ENCODE peak calls at places on chromosomes 5 and 9, in eight cellular contexts. W is IMR-90, C is sigmoid colon, X is A549, L is lower leg skin, Q is transverse colon, V is vagina, U is esophagus squamous epithelium. P is an unnamed sample.
A peak's percentile ranks its signal among the peaks of the same experiment; 100 is the strongest.

GRCh38 chr9:92294297-92294676 is 790 bp upstream of the IARS1 start:
- DNase-seq in W (peak; percentile 16), C (peak; percentile 60), X (peak; percentile 29), L (no peak), Q (no peak), V (no peak), U (no peak), P (peak; percentile 53)

GRCh38 chr5:1011226-1011631 is 2.6 kb downstream of the NKD2 start:
- DNase-seq in W (no peak), C (peak; percentile 58), X (peak; percentile 53), L (peak; percentile 83), Q (peak; percentile 36), V (no peak), U (no peak), P (peak; percentile 65)

GRCh38 chr5:38854907-38855306 is 9.1 kb downstream of the OSMR start:
- DNase-seq in W (no peak), C (no peak), X (no peak), L (no peak), Q (no peak), V (no peak), U (no peak), P (no peak)

GRCh38 chr5:372911-373709 is 51.6 kb downstream of the AHRR start:
- DNase-seq in W (no peak), C (no peak), X (no peak), L (peak; percentile 85), Q (no peak), V (peak; percentile 55), U (no peak), P (no peak)

GRCh38 chr5:623531-623930 is 11.4 kb downstream of the CEP72 start:
- DNase-seq in W (no peak), C (no peak), X (no peak), L (no peak), Q (no peak), V (no peak), U (no peak), P (no peak)

GRCh38 chr5:93100433-93100832 is 480.6 kb downstream of the NR2F1-AS1 start:
- DNase-seq in W (peak; percentile 74), C (no peak), X (no peak), L (no peak), Q (no peak), V (no peak), U (no peak), P (no peak)

GRCh38 chr9:32423371-32423770 is 38.9 kb downstream of the ACO1 start:
- DNase-seq in W (peak; percentile 90), C (no peak), X (no peak), L (no peak), Q (no peak), V (no peak), U (no peak), P (no peak)

GRCh38 chr5:102971693-102972293 is 148.1 kb downstream of the GIN1 start:
- DNase-seq in W (peak; percentile 70), C (no peak), X (peak; percentile 42), L (no peak), Q (no peak), V (no peak), U (no peak), P (no peak)

GRCh38 chr5:181265092-181265671 is 4.2 kb upstream of the TRIM52 start:
- DNase-seq in W (no peak), C (no peak), X (no peak), L (peak; percentile 62), Q (no peak), V (no peak), U (no peak), P (no peak)

GRCh38 chr9:117485176-117485575 is 70.3 kb upstream of the ASTN2 start:
- DNase-seq in W (no peak), C (no peak), X (no peak), L (no peak), Q (no peak), V (no peak), U (no peak), P (no peak)

GRCh38 chr9:85202596-85202995 is 533.1 kb downstream of the NTRK2 start:
- DNase-seq in W (no peak), C (no peak), X (no peak), L (no peak), Q (no peak), V (no peak), U (no peak), P (no peak)

GRCh38 chr5:170538096-170538465 is 34.3 kb downstream of the KCNIP1 start:
- DNase-seq in W (no peak), C (no peak), X (peak; percentile 19), L (peak; percentile 3), Q (no peak), V (no peak), U (no peak), P (no peak)

GRCh38 chr5:85732185-85732584 is 885.6 kb upstream of the COX7C start:
- DNase-seq in W (no peak), C (no peak), X (no peak), L (no peak), Q (no peak), V (no peak), U (no peak), P (no peak)

GRCh38 chr5:38905516-38905915 is 59.7 kb downstream of the OSMR start:
- DNase-seq in W (peak; percentile 26), C (no peak), X (no peak), L (no peak), Q (no peak), V (no peak), U (no peak), P (no peak)

GRCh38 chr5:154111214-154111613 is 72.4 kb downstream of the MFAP3 start:
- DNase-seq in W (no peak), C (no peak), X (no peak), L (no peak), Q (no peak), V (no peak), U (no peak), P (no peak)

GRCh38 chr5:154110054-154110453 is 71.3 kb downstream of the MFAP3 start:
- DNase-seq in W (no peak), C (no peak), X (no peak), L (no peak), Q (no peak), V (no peak), U (no peak), P (no peak)

GRCh38 chr5:154115314-154115713 is 75.2 kb upstream of the GALNT10 start:
- DNase-seq in W (no peak), C (no peak), X (no peak), L (no peak), Q (no peak), V (no peak), U (no peak), P (no peak)

GRCh38 chr5:154110781-154111180 is 72.0 kb downstream of the MFAP3 start:
- DNase-seq in W (peak; percentile 33), C (no peak), X (no peak), L (no peak), Q (no peak), V (no peak), U (no peak), P (no peak)

DNA sequence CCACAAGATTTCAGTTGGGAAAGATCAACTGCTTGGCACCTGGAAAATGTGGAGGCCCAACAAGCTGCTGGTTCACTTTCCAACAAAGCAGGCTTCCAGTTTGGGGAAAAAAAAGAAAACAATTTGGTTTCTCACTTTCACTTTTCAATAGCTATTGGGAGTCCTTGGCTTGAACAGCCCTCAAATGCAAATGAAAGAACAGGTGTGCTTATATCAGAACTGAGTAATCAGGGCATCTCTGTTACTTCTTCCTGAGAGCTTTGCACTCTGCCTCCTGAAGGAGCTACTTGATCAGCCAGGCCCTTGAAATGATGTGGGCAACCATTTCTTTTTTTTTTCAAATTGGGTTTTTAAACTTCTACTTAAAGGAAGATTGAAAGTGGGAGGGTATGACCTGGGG is 73.5 kb downstream of the MFAP3 start:
- DNase-seq in W (no peak), C (no peak), X (no peak), L (no peak), Q (no peak), V (no peak), U (no peak), P (peak; percentile 29)
- TF ChIP-seq POLR2A in W (no peak), C (no peak), X (no peak), L (no peak), Q (no peak), V (no peak), U (no peak), P (no peak)

DNA sequence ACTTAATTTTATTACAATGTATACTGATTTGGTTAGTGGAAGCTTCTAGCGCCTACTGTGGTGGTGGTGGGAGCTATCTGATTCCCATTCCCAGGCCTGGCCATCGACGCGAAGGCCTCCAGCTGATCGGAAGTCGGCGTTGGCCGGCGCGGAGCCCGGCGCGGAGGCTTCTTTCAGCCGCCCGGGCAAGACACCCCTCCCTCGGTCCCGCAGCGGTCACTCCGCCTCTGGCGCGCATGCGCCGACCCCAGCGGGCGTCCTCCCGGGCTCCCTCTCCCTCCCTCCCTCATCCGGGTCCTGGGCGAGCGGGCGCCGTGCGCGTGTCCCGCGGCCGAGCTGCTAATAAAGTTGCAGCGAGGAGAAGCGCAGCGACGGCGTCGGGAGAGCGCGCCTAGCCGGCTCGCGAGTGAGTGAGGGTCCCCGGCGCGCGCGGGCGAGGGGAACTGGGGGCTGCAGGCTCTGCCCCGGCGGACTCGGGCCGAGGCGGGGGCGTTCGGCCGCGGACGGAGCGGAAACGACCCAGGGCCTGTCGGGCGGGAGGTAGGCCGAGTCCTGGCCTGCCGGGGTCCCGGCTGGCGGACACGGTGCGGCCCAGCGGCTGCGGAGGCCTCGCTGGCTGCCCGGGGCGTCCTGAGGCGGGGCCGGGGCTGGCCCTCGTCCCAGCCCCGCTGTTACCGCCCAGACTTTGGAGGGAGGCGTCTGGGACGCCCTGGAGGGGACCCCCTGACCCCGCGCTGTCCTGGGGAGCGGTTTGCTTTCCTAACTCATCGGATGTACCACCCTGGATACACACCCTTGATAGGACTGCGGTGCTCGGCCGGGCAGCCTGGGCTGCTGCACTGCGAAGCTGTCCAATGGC is at the start of gene SMAD5:
- DNase-seq in W (peak; percentile 95), C (peak; percentile 98), X (peak; percentile 95), L (peak; percentile 99), Q (peak; percentile 96), V (no peak), U (peak; percentile 48), P (peak; percentile 95)
- TF ChIP-seq POLR2A in W (no peak), C (peak; percentile 46), X (peak; percentile 71), L (peak; percentile 37), Q (peak; percentile 81), V (no peak), U (no peak), P (peak; percentile 21)

DNA sequence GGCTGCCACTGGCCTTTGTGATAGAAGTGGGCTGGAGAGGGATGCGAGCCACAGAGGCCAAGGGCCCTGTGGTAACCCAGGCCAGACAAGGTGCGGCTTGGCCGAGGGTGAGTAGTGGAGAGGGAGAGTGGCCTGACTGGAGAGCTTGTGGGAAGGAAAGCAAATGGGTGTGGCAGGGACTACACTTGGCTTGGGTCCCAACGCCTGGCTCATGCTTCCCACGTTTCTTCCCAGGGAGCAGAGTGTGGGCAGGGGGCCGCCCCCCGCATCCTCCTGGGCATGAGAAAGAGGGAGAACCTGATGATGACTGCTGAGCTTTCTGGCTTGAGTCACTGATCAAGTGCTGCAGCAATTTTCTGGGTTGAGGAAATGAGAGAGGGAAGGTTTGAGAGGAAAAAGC is 95.7 kb downstream of the ANKH start:
- DNase-seq in W (peak; percentile 42), C (no peak), X (peak; percentile 56), L (no peak), Q (peak; percentile 63), V (no peak), U (no peak), P (no peak)
- TF ChIP-seq POLR2A in W (no peak), C (no peak), X (no peak), L (no peak), Q (no peak), V (no peak), U (no peak), P (no peak)

GRCh38 chr5:11780641-11781345 is 123.5 kb downstream of the CTNND2 start:
- DNase-seq in W (no peak), C (no peak), X (no peak), L (no peak), Q (no peak), V (no peak), U (no peak), P (no peak)
- TF ChIP-seq POLR2A in W (no peak), C (no peak), X (no peak), L (no peak), Q (no peak), V (no peak), U (no peak), P (no peak)